ENCODE peak calls at places on chromosomes 1 and 21, in five cellular contexts. O, N, L, I and M are unnamed samples.

GRCh38 chr1:86753700-86754099 is 49.3 kb downstream of the SH3GLB1 start:
- DNase-seq in O (no peak), N (no peak), L (no peak), I (no peak), M (no peak)

GRCh38 chr1:61781151-61781550 is 38.9 kb downstream of the PATJ start:
- DNase-seq in O (no peak), N (no peak), L (no peak), I (no peak), M (no peak)

GRCh38 chr1:234538930-234539649 is 60.1 kb upstream of the TARBP1 start:
- DNase-seq in O (no peak), N (no peak), L (no peak), I (no peak), M (no peak)

GRCh38 chr1:229105109-229105508 is 165.8 kb upstream of the RAB4A start:
- DNase-seq in O (no peak), N (no peak), L (no peak), I (no peak), M (no peak)

GRCh38 chr1:109733235-109733634 is 7.6 kb downstream of the GSTM3 start:
- DNase-seq in O (no peak), N (no peak), L (no peak), I (no peak), M (no peak)

GRCh38 chr1:110390096-110390495 is 730 bp downstream of the SLC16A4 start:
- DNase-seq in O (no peak), N (no peak), L (no peak), I (peak; percentile 92), M (peak; percentile 68)

GRCh38 chr1:6646499-6647148 is 22.0 kb downstream of the THAP3 start:
- DNase-seq in O (no peak), N (peak; percentile 40), L (no peak), I (peak; percentile 75), M (peak; percentile 67)

GRCh38 chr1:226678701-226679100 is 60.4 kb downstream of the ITPKB start:
- DNase-seq in O (no peak), N (no peak), L (no peak), I (no peak), M (no peak)

GRCh38 chr1:193703101-193703500 is 516.7 kb upstream of the B3GALT2 start:
- DNase-seq in O (no peak), N (no peak), L (no peak), I (no peak), M (no peak)

GRCh38 chr1:156104065-156104810 is 10.3 kb upstream of the LMNA start:
- DNase-seq in O (no peak), N (peak; percentile 69), L (no peak), I (peak; percentile 69), M (peak; percentile 98)
- H3K14ac ChIP-seq in O (no peak overlapping the region), N (peak overlapping the region; percentile 97), L (no peak overlapping the region), I (peak overlapping the region; percentile 38), M (no peak overlapping the region)

DNA sequence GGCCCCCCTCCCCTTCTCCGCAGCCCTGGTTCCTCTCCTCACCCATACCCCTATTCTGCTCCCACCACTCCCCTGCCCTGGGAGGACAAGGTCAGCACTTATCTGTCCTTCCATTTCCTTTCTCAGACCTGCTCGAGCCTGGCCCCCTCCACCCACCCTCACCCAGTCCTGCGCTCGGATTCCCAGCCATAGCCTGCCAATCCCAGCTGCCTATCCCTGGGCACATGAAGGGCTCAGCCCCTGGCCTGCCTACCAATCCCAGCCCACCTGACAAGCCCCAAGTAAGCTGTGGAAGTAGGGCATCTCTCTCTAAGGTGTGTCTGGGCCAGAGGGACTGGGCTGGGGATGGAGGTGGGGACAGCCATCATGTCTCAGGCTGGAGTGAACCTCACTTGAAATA is 5.4 kb downstream of the BLACAT1 start:
- DNase-seq in O (no peak), N (peak; percentile 78), L (peak; percentile 62), I (no peak), M (no peak)
- H2BK12ac ChIP-seq in O (peak overlapping the region; percentile 97), N (peak overlapping the region; percentile 7), L (peak overlapping the region; percentile 99), I (peak overlapping the region; percentile 32), M (no peak overlapping the region)

GRCh38 chr1:59332221-59332620 is 35.3 kb downstream of the FGGY start:
- DNase-seq in O (no peak), N (no peak), L (no peak), I (peak; percentile 50), M (peak; percentile 32)
- H3K14ac ChIP-seq in O (no peak overlapping the region), N (no peak overlapping the region), L (no peak overlapping the region), I (peak overlapping the region; percentile 72), M (no peak overlapping the region)

GRCh38 chr1:163076446-163076845 is 7.3 kb downstream of the RGS4 start:
- DNase-seq in O (no peak), N (no peak), L (no peak), I (no peak), M (no peak)
- H2BK12ac ChIP-seq in O (no peak overlapping the region), N (no peak overlapping the region), L (no peak overlapping the region), I (no peak overlapping the region), M (no peak overlapping the region)

DNA sequence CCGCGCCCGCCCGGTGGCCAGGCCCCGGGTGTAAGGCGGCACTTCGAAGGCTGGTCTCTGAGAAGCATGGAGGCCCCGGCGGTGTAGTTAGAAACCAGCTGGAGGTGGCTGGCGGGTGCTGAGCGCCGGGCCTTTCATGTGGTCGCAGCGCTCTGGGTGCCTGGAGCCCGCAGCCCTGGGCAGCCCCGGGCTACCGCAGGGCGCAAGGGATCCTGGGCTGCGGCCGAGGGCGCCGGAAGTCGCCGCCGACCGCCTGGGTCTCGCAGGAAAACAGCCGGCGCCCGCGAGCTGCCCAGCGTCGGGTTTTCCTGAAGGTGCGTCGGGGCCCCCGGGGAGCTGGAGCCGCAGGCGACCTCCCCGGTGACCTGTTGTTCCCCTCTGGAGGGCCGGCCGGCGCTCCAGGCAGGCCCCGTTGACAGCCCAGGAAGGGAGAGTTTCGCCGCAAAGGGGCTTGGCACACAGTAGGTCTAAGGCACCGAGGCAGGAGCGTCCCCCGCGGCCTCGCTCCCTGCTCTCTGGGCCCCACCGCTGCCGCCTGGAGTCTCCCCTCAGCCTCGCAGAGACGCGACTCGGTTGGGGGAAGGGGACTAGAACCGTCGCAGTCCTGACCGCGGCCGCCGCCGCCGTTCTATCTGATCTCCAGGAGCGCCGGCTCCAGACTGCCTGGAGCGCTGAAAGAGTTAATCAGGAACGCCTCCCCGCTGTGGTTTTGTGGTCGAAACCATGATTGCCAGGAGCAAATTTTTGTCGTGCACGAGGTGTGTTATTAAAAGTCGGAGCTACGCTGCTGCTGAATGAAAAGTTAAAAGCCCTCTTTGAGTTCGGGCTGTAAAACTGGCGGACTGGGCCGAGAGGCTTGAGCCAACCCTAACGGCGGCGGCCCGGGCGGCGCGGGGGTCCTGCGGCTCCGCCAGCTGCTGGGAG is 2.8 kb downstream of the GRHL3 start:
- DNase-seq in O (peak; percentile 52), N (peak; percentile 59), L (no peak), I (peak; percentile 95), M (peak; percentile 85)
- H3K14ac ChIP-seq in O (no peak overlapping the region), N (no peak overlapping the region), L (no peak overlapping the region), I (peak overlapping the region; percentile 83), M (peak overlapping the region; percentile 68)

GRCh38 chr1:206748348-206749034 is 22.1 kb upstream of the IL19 start:
- DNase-seq in O (no peak), N (no peak), L (no peak), I (no peak), M (no peak)

GRCh38 chr1:206751891-206752290 is 18.7 kb upstream of the IL19 start:
- DNase-seq in O (no peak), N (no peak), L (no peak), I (no peak), M (no peak)

GRCh38 chr1:206754011-206754410 is 16.6 kb upstream of the IL19 start:
- DNase-seq in O (no peak), N (no peak), L (no peak), I (peak; percentile 14), M (no peak)

GRCh38 chr1:206753141-206753540 is 17.4 kb upstream of the IL19 start:
- DNase-seq in O (no peak), N (no peak), L (no peak), I (peak; percentile 34), M (peak; percentile 29)

DNA sequence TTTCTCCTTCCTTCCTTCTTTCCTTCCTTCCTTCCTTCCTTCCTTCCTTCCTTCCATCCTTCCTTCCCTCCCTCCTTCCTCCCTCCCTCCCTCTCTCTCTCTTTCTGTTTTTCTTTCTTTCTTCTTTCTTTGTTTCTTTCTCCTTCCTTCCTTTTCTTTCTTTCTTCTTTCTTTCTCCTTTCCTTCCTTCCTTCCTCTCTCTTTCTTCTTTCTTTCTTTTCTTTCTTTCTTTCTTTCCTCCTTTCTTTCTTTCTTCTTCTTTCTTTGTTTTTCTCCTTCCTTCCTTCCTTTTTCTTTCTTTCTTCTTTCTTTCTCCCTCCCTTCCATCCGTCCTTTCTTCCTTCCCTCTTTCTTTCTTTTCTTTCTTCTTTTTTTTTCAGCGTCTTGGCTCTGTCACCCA is 18.1 kb upstream of the IL19 start:
- DNase-seq in O (no peak), N (no peak), L (no peak), I (no peak), M (no peak)
- H2BK12ac ChIP-seq in O (no peak overlapping the region), N (no peak overlapping the region), L (no peak overlapping the region), I (no peak overlapping the region), M (no peak overlapping the region)

DNA sequence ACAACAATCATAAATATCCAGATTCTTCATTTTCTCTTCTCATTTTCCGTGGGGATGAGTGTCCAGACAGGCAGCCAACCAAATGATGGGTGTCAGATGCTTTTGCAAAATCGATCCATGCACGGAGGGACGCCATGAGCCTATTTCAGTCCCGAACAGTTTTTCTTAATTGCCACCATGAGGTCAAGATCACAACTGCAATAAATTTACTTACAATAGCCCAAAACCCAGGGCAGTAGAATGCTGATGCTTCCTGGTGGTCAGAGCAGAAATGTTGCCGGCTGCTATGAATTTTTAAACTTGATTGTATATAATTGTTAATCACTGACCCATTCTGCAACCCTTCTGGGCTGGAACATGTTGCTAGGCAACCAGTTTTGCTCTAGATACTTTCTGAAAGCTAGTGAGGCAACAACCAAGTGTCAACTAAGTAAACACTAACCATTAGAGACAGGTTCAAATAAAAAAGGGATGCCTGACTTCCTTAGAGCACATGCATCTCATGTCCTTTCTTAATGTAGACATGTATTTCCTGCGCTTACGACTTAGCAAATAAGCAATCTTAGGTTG is 132.6 kb upstream of the TIAM1 start:
- DNase-seq in O (no peak), N (no peak), L (no peak), I (no peak), M (peak; percentile 1)
- H3K14ac ChIP-seq in O (no peak overlapping the region), N (no peak overlapping the region), L (no peak overlapping the region), I (no peak overlapping the region), M (no peak overlapping the region)

DNA sequence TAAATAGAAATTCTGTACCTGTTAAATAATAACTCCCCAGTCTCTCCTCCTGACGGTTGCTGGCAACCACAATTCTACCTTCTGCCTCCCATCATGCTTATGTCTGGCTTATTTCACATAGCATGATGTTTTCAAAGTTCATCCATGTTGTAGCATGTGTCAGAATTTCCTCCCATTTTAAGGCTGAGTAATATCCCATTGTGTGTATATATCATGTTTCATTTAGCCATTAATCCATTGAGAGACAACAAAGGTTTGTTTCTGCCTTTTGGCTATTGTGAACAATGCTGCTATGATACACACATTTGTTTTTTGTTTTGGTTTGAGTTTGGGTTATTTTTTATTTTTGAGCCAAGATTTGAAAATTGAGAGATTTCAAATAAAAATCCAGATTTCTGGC is 72.0 kb downstream of the LBR start:
- DNase-seq in O (no peak), N (no peak), L (no peak), I (no peak), M (no peak)
- H2BK12ac ChIP-seq in O (no peak overlapping the region), N (no peak overlapping the region), L (no peak overlapping the region), I (no peak overlapping the region), M (no peak overlapping the region)

GRCh38 chr1:156898151-156898550 is 4.6 kb downstream of the PEAR1 start:
- DNase-seq in O (no peak), N (no peak), L (no peak), I (no peak), M (peak; percentile 87)
- H3K14ac ChIP-seq in O (no peak overlapping the region), N (no peak overlapping the region), L (no peak overlapping the region), I (peak overlapping the region; percentile 95), M (peak overlapping the region; percentile 68)

GRCh38 chr1:232754930-232755329 is 50.3 kb upstream of the MAP10 start:
- DNase-seq in O (no peak), N (no peak), L (no peak), I (no peak), M (no peak)
- H2BK12ac ChIP-seq in O (no peak overlapping the region), N (no peak overlapping the region), L (no peak overlapping the region), I (no peak overlapping the region), M (no peak overlapping the region)